ENCODE peak calls at places on chromosomes 11 and 22, in seven cellular contexts. X is K562, U is transverse colon, R is stomach, D is SK-N-SH, O is HepG2, E is sigmoid colon. T is an unnamed sample.

GRCh38 chr22:28141614-28142013 is 222.6 kb upstream of the PITPNB start:
- DNase-seq in X (no peak), U (no peak), R (no peak), D (no peak), O (no peak), E (no peak), T (no peak)

GRCh38 chr11:5405173-5405572 is 16.7 kb upstream of the OR51Q1 start:
- DNase-seq in X (no peak), U (no peak), R (no peak), D (no peak), O (no peak), E (no peak), T (no peak)

GRCh38 chr22:40668611-40669390 is 10.5 kb upstream of the MCHR1 start:
- DNase-seq in X (peak), U (no peak), R (no peak), D (no peak), O (peak), E (no peak), T (no peak)

GRCh38 chr11:93740031-93740801 is 1.1 kb downstream of the TAF1D start:
- DNase-seq in X (peak), U (peak), R (no peak), D (no peak), O (peak), E (no peak), T (no peak)

GRCh38 chr11:47672283-47672730 is 29.9 kb upstream of the MTCH2 start:
- DNase-seq in X (no peak), U (no peak), R (no peak), D (no peak), O (no peak), E (no peak), T (no peak)

GRCh38 chr11:76327756-76328388 is 53.1 kb downstream of the THAP12 start:
- DNase-seq in X (no peak), U (no peak), R (no peak), D (no peak), O (no peak), E (no peak), T (no peak)

GRCh38 chr22:28819253-28820096 is 19.1 kb upstream of the XBP1 start:
- DNase-seq in X (no peak), U (peak), R (peak), D (no peak), O (peak), E (peak), T (no peak)

GRCh38 chr11:40241524-40242037 is 1217.9 kb downstream of the LRRC4C start:
- DNase-seq in X (no peak), U (no peak), R (no peak), D (no peak), O (no peak), E (peak), T (no peak)

GRCh38 chr11:123145220-123145619 is 49.8 kb downstream of the CLMP start:
- DNase-seq in X (no peak), U (no peak), R (no peak), D (peak), O (peak), E (no peak), T (no peak)

GRCh38 chr11:43582837-43583462 is 97.6 kb upstream of the HSD17B12 start:
- DNase-seq in X (no peak), U (no peak), R (no peak), D (no peak), O (no peak), E (no peak), T (peak)

GRCh38 chr22:46072981-46073682 is 77.2 kb upstream of the PPARA start:
- DNase-seq in X (no peak), U (peak), R (peak), D (no peak), O (no peak), E (peak), T (no peak)

GRCh38 chr11:11618973-11619435 is 2.8 kb downstream of the GALNT18 start:
- DNase-seq in X (no peak), U (no peak), R (no peak), D (no peak), O (peak), E (no peak), T (peak)

GRCh38 chr11:69122642-69123431 is 32.9 kb upstream of the SMIM38 start:
- DNase-seq in X (peak), U (peak), R (peak), D (peak), O (peak), E (no peak), T (no peak)

GRCh38 chr11:57325735-57326048 is 940 bp upstream of the TNKS1BP1 start:
- DNase-seq in X (no peak), U (peak), R (peak), D (peak), O (no peak), E (peak), T (no peak)

GRCh38 chr22:17159504-17159951 is 451 bp upstream of the HDHD5 start:
- DNase-seq in X (no peak), U (peak), R (peak), D (no peak), O (no peak), E (peak), T (no peak)

GRCh38 chr22:21791635-21792625 is 56.3 kb upstream of the YPEL1 start:
- DNase-seq in X (peak), U (no peak), R (no peak), D (no peak), O (no peak), E (no peak), T (no peak)

GRCh38 chr11:65425105-65425970 is 2.7 kb downstream of the NEAT1 start:
- DNase-seq in X (no peak), U (peak), R (peak), D (no peak), O (no peak), E (peak), T (no peak)

GRCh38 chr11:123212406-123212805 is 17.4 kb upstream of the CLMP start:
- DNase-seq in X (no peak), U (no peak), R (no peak), D (no peak), O (no peak), E (no peak), T (no peak)

GRCh38 chr22:34105461-34106062 is 185.3 kb upstream of the LARGE1 start:
- DNase-seq in X (no peak), U (peak), R (peak), D (peak), O (peak), E (peak), T (peak)

GRCh38 chr11:35990170-35990569 is 46.3 kb downstream of the LDLRAD3 start:
- DNase-seq in X (no peak), U (no peak), R (no peak), D (no peak), O (no peak), E (no peak), T (no peak)

GRCh38 chr22:30047364-30047738 is 32.9 kb upstream of the HORMAD2 start:
- DNase-seq in X (no peak), U (no peak), R (no peak), D (no peak), O (no peak), E (peak), T (no peak)

GRCh38 chr11:113839842-113840241 is 35.5 kb downstream of the USP28 start:
- DNase-seq in X (no peak), U (peak), R (no peak), D (no peak), O (no peak), E (no peak), T (no peak)

GRCh38 chr11:113838005-113838404 is 37.4 kb downstream of the USP28 start:
- DNase-seq in X (no peak), U (no peak), R (no peak), D (no peak), O (no peak), E (no peak), T (no peak)

GRCh38 chr11:113841691-113842090 is 33.7 kb downstream of the USP28 start:
- DNase-seq in X (no peak), U (no peak), R (no peak), D (no peak), O (no peak), E (no peak), T (no peak)

GRCh38 chr11:113835306-113835705 is 40.1 kb downstream of the USP28 start:
- DNase-seq in X (no peak), U (no peak), R (no peak), D (no peak), O (no peak), E (no peak), T (no peak)

GRCh38 chr11:113840932-113841664 is 34.3 kb downstream of the USP28 start:
- DNase-seq in X (no peak), U (no peak), R (no peak), D (no peak), O (no peak), E (no peak), T (peak)
- TF ChIP-seq POLR2AphosphoS5 in X (no peak), U (no peak), R (no peak), D (no peak), O (no peak), E (no peak), T (no peak)

GRCh38 chr11:34425360-34425759 is 13.4 kb upstream of the CAT start:
- DNase-seq in X (no peak), U (no peak), R (no peak), D (no peak), O (no peak), E (no peak), T (no peak)

GRCh38 chr11:34423300-34423699 is 15.4 kb upstream of the CAT start:
- DNase-seq in X (no peak), U (no peak), R (no peak), D (no peak), O (no peak), E (no peak), T (no peak)

GRCh38 chr11:34426766-34427170 is 12.0 kb upstream of the CAT start:
- DNase-seq in X (peak), U (no peak), R (no peak), D (peak), O (no peak), E (no peak), T (no peak)

GRCh38 chr11:34425863-34426262 is 12.9 kb upstream of the CAT start:
- DNase-seq in X (no peak), U (no peak), R (no peak), D (no peak), O (no peak), E (no peak), T (no peak)

DNA sequence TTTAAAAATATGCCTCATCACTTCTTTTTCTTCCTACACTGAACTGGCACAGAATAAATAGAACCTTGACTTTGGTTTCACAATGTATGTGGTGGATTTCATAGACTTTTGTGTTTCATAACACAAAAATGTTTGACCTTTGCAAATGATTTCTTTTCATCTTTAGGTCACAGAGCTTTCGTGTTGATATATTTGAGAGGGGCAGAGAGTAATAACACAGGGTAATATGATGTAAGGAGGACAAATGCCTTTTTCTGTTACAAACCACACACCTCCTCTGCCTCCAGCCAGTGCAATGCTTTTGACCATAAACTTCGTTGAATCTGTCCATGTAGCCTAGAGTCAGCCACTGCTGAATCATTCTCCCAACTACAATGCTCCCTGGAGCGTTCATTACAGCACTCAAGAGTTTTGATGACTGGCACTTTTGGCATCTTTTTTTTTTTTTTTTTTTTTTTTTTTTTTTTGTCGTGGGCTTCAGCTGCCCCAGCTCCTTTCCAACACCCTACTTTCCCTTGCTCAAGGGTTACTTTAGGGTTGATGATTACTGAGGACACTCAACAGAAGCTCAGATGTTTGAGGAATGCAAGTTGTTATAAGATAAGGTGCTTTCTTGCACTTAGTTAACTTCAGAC is 11.4 kb upstream of the CAT start:
- DNase-seq in X (no peak), U (no peak), R (no peak), D (peak), O (peak), E (no peak), T (no peak)
- TF ChIP-seq EP300 in X (peak), U (no peak), R (no peak), D (peak), O (peak), E (no peak), T (no peak)

DNA sequence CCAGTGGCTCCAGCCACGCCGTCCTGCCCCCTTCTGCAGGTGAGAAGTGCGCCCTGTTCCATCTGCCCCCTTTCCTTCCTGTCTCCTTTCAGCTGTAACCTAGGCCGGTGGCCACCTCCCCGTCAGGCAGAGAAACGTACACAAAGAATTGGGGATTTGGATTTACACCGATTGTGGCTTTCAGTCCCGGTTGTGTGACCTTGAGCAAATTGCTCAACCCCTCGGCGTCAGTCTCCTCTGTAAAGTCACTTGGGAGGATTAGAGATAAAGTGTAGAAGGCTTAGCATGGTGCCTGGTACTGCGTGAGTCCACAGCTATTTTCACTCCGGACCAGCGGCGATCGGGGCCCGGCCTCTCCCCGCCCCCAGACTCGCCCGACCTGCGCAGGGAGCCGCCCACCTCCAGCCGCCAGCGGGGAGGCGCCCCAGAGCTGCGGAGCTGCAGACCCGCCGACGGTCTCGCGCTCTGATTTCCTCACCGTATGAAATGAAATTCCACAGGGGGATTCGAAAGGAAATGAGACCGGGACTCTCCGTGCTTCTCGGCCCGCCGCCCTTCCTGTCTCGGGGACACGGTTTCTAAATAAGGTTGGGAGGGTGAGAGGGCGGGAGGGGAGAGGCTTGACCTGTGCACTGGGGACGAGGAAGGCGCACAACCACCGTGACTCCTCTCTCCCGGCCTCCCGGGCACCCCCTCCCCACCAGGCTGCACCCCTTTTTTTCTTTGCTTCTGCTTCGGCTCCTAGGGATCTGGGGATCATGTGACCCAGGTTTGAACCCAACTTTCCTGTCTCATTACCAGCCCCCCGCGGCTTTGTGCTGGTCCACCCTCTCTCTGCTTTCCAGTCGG is 703 bp upstream of the FZD4 start:
- DNase-seq in X (peak), U (peak), R (peak), D (peak), O (peak), E (peak), T (peak)
- TF ChIP-seq POLR2AphosphoS5 in X (no peak), U (peak), R (peak), D (peak), O (peak), E (peak), T (peak)

GRCh38 chr22:37641251-37641949 is 1.9 kb downstream of the SH3BP1 start:
- DNase-seq in X (no peak), U (peak), R (no peak), D (no peak), O (no peak), E (no peak), T (no peak)
- TF ChIP-seq EP300 in X (no peak), U (no peak), R (no peak), D (no peak), O (no peak), E (no peak), T (no peak)

DNA sequence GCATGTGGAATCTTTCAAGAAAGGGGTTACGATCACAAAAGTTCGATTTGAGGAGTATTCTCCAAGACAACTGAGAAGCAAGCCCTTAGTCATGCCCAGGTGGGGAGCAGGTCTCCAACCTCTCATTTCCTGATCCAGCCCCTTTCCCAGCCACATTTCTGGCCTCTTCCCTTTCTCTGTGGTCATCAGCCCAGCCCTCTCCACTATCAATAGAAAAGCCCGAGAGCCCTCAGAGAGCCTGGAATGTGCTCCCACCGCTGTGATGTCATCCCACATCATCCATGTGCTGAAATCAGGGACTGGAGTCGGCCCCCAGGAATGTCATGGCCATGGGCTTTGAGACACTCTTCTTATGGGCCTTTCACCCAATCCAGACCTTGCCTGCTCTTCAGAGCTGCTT is 62.6 kb downstream of the KCNJ1 start:
- DNase-seq in X (no peak), U (no peak), R (no peak), D (no peak), O (no peak), E (no peak), T (no peak)
- TF ChIP-seq POLR2AphosphoS5 in X (no peak), U (no peak), R (no peak), D (no peak), O (no peak), E (no peak), T (no peak)

DNA sequence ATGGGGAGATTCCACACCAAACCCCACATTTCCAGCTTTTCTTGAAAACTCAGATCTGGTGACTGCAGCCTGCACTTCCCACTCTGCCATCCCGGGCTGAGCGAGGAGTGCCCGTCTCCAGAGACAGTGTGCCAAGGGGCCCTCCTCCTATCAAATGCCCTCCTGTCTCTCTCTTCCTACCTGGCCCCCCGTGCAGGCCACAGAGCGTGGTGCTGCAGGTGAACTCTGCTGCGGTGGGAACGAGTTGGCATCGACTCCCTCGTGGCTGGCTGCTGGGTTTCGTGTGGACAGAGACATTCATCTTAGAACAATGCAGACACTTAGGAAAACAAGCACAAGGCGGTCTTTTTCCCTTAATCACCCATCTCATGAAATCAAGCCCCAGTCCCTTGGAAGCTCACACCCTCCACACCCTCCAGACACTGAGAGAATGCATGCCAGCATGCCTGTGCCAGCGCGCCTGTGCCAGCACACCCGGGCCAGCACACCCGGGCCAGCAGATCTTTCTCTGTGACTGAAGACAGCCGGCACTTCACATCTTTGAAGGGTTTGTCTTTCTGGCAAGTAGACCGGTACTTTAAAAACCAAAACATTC is 65.0 kb downstream of the PARVB start:
- DNase-seq in X (no peak), U (peak), R (no peak), D (no peak), O (no peak), E (peak), T (no peak)
- TF ChIP-seq EP300 in X (no peak), U (no peak), R (no peak), D (no peak), O (no peak), E (no peak), T (no peak)